ENCODE peak calls at places on chromosome 11, in eight cellular contexts. K is right lobe of liver; Z is thyroid gland; T is stomach; Q is cardiac muscle cell; G is endodermal cell; O is CD8-positive, alpha-beta T cell; A is neuronal stem cell. V is an unnamed sample.

GRCh38 chr11:63290285-63290684 is 46.9 kb upstream of the SLC22A25 start:
- DNase-seq in G (no peak), O (no peak), A (no peak), K (no peak), Z (no peak), T (no peak), Q (no peak), V (no peak)

GRCh38 chr11:59573216-59573615 is 42.4 kb downstream of the OSBP start:
- DNase-seq in T (no peak), Z (no peak), K (no peak), G (no peak), Q (no peak), A (no peak), O (no peak), V (no peak)

GRCh38 chr11:118111744-118112035 is 24.9 kb upstream of the SMIM35 start:
- DNase-seq in Z (no peak), T (no peak), Q (no peak), K (no peak), G (no peak), A (no peak), O (no peak), V (no peak)

GRCh38 chr11:124891390-124891861 is 6.2 kb downstream of the ROBO4 start:
- DNase-seq in Q (no peak), G (peak; percentile 87), K (no peak), O (peak; percentile 15), T (no peak), A (no peak), Z (no peak), V (no peak)

GRCh38 chr11:129819237-129819636 is 3.6 kb downstream of the TMEM45B start:
- DNase-seq in A (no peak), Z (no peak), O (no peak), K (no peak), T (no peak), G (no peak), Q (no peak), V (no peak)

GRCh38 chr11:29527391-29527936 is 489.4 kb downstream of the KCNA4 start:
- DNase-seq in G (no peak), K (no peak), T (no peak), Q (no peak), Z (no peak), A (no peak), O (no peak), V (no peak)

GRCh38 chr11:64186205-64187165 is 514 bp downstream of the STIP1 start:
- DNase-seq in Z (no peak), O (peak; percentile 58), G (no peak), T (no peak), A (no peak), Q (peak; percentile 28), K (peak; percentile 56), V (no peak)

GRCh38 chr11:69231466-69232018 is 62.4 kb upstream of the MYEOV start:
- DNase-seq in G (peak; percentile 48), A (no peak), O (peak; percentile 9), T (peak; percentile 2), Z (no peak), Q (no peak), K (peak; percentile 14), V (no peak)

GRCh38 chr11:69644071-69644961 is 3.4 kb downstream of the CCND1 start:
- DNase-seq in A (no peak), T (peak; percentile 87), K (peak; percentile 75), O (no peak), Z (peak; percentile 98), G (peak; percentile 67), Q (peak; percentile 74), V (peak; percentile 81)

GRCh38 chr11:81869337-81870065 is 864.2 kb downstream of the FAM181B start:
- DNase-seq in A (no peak), Z (peak; percentile 11), O (peak; percentile 80), K (no peak), T (peak; percentile 44), G (no peak), Q (no peak), V (peak; percentile 76)

GRCh38 chr11:132055296-132055695 is 684.9 kb downstream of the NTM start:
- DNase-seq in Z (no peak), T (no peak), Q (no peak), A (no peak), G (no peak), O (no peak), K (no peak), V (no peak)

GRCh38 chr11:118673361-118674093 is 5.9 kb downstream of the TREH start:
- DNase-seq in Q (no peak), Z (no peak), O (no peak), K (no peak), A (no peak), G (peak; percentile 26), T (no peak), V (no peak)

DNA sequence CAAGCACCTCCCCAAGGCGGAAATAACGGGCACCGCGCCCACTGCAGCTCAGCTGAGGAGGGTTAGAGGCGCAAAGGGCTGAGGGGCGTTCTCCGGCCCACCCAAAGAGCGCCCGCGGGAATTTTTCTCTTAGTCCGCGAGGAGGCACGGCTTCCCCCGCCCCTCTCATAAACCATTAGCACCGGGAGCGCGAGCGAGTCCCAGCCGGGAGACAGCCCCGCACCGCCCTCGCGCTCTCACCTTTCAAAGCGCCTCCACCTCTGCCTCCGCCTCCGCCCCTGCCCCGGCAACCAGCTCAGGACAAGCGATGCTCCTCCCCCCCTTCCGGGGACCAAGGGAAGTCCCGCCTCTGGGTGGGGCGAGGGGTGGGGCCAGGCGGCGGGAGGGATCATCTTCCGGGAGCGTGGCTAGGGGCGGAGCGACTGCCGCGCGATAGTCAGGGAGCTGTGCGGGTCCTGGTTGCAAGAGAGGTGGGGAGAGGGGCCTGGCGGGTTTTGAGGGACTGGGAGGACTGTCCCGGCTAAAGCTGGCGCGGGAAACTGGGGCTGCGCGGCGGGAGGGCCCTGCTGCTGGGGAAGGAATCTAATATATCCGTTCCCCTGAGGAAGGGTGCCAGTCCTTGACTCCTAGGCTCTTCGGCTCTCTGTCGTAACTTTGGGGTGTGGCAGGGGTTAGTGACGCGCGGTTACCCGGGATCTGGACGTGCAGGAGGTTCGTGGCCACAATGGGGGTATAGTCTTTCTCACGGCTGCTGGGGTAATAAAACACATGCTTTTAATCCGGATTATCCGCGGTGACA is at the start of the genes CCDC82 and JRKL:
- DNase-seq in Z (peak; percentile 97), T (peak; percentile 98), O (peak; percentile 99), K (peak; percentile 99), A (peak; percentile 96), Q (peak; percentile 98), G (peak; percentile 100), V (peak; percentile 99)
- H3K4me1 ChIP-seq in Z (peaks cover 8% of the 10 kb centered on the region), T (peaks cover 12% of the 10 kb centered on the region), O (peaks cover 15% of the 10 kb centered on the region), K (no peaks in the 10 kb centered on the region), A (no peaks in the 10 kb centered on the region), Q (no peaks in the 10 kb centered on the region), G (peaks cover 3% of the 10 kb centered on the region), V (peaks cover 77% of the 10 kb centered on the region)

GRCh38 chr11:75334402-75334891 is 17.0 kb downstream of the ARRB1 start:
- DNase-seq in Q (no peak), Z (no peak), O (no peak), K (no peak), A (no peak), T (no peak), G (peak; percentile 67), V (no peak)
- H3K4me1 ChIP-seq in Q (peaks cover 8% of the 10 kb centered on the region), Z (peaks cover 33% of the 10 kb centered on the region), O (peaks cover 76% of the 10 kb centered on the region), K (no peaks in the 10 kb centered on the region), A (peaks cover 7% of the 10 kb centered on the region), T (peaks cover 88% of the 10 kb centered on the region), G (peaks cover 14% of the 10 kb centered on the region), V (peaks cover 88% of the 10 kb centered on the region)

GRCh38 chr11:2843551-2843950 is 42.0 kb downstream of the CDKN1C start:
- DNase-seq in O (no peak), Z (no peak), K (no peak), Q (no peak), T (no peak), G (no peak), A (no peak), V (no peak)
- H3K4me1 ChIP-seq in O (no peaks in the 10 kb centered on the region), Z (peaks cover 9% of the 10 kb centered on the region), K (no peaks in the 10 kb centered on the region), Q (peaks cover 23% of the 10 kb centered on the region), T (no peaks in the 10 kb centered on the region), G (no peaks in the 10 kb centered on the region), A (peaks cover 16% of the 10 kb centered on the region), V (no peaks in the 10 kb centered on the region)

GRCh38 chr11:337711-338110 is 17.1 kb upstream of the IFITM3 start:
- DNase-seq in K (no peak), A (no peak), O (no peak), Q (no peak), G (no peak), T (no peak), Z (no peak), V (peak; percentile 33)
- H3K4me1 ChIP-seq in K (no peaks in the 10 kb centered on the region), A (peaks cover 27% of the 10 kb centered on the region), O (peaks cover 39% of the 10 kb centered on the region), Q (peaks cover 21% of the 10 kb centered on the region), G (peaks cover 4% of the 10 kb centered on the region), T (peaks cover 7% of the 10 kb centered on the region), Z (peaks cover 11% of the 10 kb centered on the region), V (peaks cover 31% of the 10 kb centered on the region)

GRCh38 chr11:45159781-45160365 is 13.4 kb downstream of the PRDM11 start:
- DNase-seq in O (no peak), G (no peak), K (no peak), Z (no peak), A (no peak), Q (no peak), T (no peak), V (peak; percentile 51)
- H3K4me1 ChIP-seq in O (no peaks in the 10 kb centered on the region), G (no peaks in the 10 kb centered on the region), K (no peaks in the 10 kb centered on the region), Z (peaks cover 60% of the 10 kb centered on the region), A (peaks cover 13% of the 10 kb centered on the region), Q (peaks cover 26% of the 10 kb centered on the region), T (peaks cover 35% of the 10 kb centered on the region), V (peaks cover 73% of the 10 kb centered on the region)

GRCh38 chr11:112612283-112612849 is 348.9 kb upstream of the NCAM1 start:
- DNase-seq in A (no peak), Q (peak; percentile 42), O (no peak), G (peak; percentile 83), K (no peak), T (no peak), Z (no peak), V (no peak)
- H3K4me1 ChIP-seq in A (peaks cover 9% of the 10 kb centered on the region), Q (peaks cover 15% of the 10 kb centered on the region), O (no peaks in the 10 kb centered on the region), G (no peaks in the 10 kb centered on the region), K (no peaks in the 10 kb centered on the region), T (no peaks in the 10 kb centered on the region), Z (peaks cover 3% of the 10 kb centered on the region), V (no peaks in the 10 kb centered on the region)

DNA sequence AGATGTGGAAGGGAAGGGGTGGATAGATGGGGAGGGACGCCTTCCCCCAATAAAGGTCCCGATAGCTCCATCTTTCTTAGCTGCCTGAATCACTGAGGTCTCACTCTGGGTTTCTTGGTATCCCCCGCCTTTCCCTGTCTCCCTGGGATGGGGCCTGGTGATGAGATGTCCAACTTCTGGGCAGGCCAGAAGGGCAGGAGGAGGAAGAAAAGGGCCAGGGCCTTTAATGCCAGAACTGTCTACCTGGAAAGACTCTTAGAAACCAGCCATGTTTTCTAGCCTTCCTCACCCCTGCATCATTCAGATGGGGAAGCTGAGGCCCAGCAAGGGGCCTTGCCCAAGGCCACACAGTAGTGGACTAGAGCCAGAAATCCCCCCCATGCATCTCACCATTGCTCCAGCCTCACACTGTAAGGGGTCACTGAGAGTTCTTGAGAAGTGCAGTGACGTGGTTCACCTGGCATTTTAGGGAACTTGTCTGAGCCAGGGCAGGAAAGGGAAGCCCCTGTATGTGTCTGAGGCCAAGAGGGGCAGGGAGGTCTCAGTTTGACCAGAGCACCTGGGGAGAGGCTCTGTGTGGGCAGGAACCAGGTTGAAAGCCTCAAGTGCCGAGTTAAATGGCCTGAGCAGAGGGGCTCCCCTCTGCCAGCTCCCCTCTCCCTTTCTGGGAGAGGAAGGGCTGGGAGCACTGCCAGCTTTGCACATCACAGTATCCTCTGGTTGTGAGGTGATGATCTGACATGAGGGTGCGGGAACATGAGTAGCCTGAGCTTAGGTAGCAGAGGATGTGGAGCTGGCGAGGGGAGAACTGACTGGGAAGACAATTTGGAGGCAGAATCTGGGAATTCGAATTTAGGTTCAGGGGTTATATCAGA is 14.3 kb downstream of the ARHGEF17 start:
- DNase-seq in Z (no peak), A (no peak), Q (no peak), O (no peak), T (no peak), K (no peak), G (no peak), V (no peak)
- H3K4me1 ChIP-seq in Z (peaks cover 100% of the 10 kb centered on the region), A (peaks cover 44% of the 10 kb centered on the region), Q (peaks cover 51% of the 10 kb centered on the region), O (peaks cover 11% of the 10 kb centered on the region), T (peaks cover 72% of the 10 kb centered on the region), K (no peaks in the 10 kb centered on the region), G (no peaks in the 10 kb centered on the region), V (peaks cover 91% of the 10 kb centered on the region)

V was measured in spleen.